ENCODE peak calls at places on chromosomes 4 and X, in eight cellular contexts. N, V, S, M, B, Q, F and Z are unnamed samples.

GRCh38 chr4:150773729-150774449 is 191.9 kb downstream of the MAB21L2 start:
- DNase-seq in N (no peak), V (no peak), S (no peak), M (no peak), B (no peak), Q (no peak), F (no peak), Z (no peak)

GRCh38 chr4:168503652-168504362 is 7.0 kb downstream of the PALLD start:
- DNase-seq in N (no peak), V (no peak), S (peak; percentile 52), M (no peak), B (no peak), Q (no peak), F (no peak), Z (no peak)

GRCh38 chr4:182338731-182339130 is 95.5 kb downstream of the TENM3 start:
- DNase-seq in N (no peak), V (peak; percentile 14), S (no peak), M (no peak), B (no peak), Q (no peak), F (no peak), Z (no peak)

GRCh38 chr4:86592553-86593249 is 1.4 kb upstream of the PTPN13 start:
- DNase-seq in N (no peak), V (peak; percentile 18), S (no peak), M (no peak), B (no peak), Q (peak; percentile 16), F (no peak), Z (no peak)

GRCh38 chrX:16826207-16826606 is 39.9 kb downstream of the TXLNG start:
- DNase-seq in N (no peak), V (peak; percentile 63), S (peak; percentile 63), M (no peak), B (peak; percentile 62), Q (peak; percentile 72), F (no peak), Z (no peak)

GRCh38 chrX:10501606-10502005 is 118.8 kb downstream of the MID1 start:
- DNase-seq in N (no peak), V (no peak), S (no peak), M (no peak), B (no peak), Q (no peak), F (no peak), Z (no peak)

GRCh38 chr4:17152941-17153340 is 254.5 kb upstream of the LDB2 start:
- DNase-seq in N (no peak), V (no peak), S (no peak), M (no peak), B (no peak), Q (no peak), F (no peak), Z (no peak)

GRCh38 chr4:166662266-166662843 is 571.9 kb downstream of the SPOCK3 start:
- DNase-seq in N (no peak), V (no peak), S (no peak), M (no peak), B (no peak), Q (no peak), F (no peak), Z (no peak)

GRCh38 chr4:108772402-108772801 is 9.5 kb upstream of the ETNPPL start:
- DNase-seq in N (no peak), V (no peak), S (no peak), M (no peak), B (no peak), Q (no peak), F (peak; percentile 47), Z (no peak)

GRCh38 chr4:153560918-153561317 is 94.8 kb downstream of the TMEM131L start:
- DNase-seq in N (no peak), V (no peak), S (no peak), M (no peak), B (no peak), Q (no peak), F (no peak), Z (no peak)

GRCh38 chr4:124278477-124278876 is 434.1 kb downstream of the ANKRD50 start:
- DNase-seq in N (no peak), V (peak; percentile 19), S (peak; percentile 84), M (no peak), B (peak; percentile 1), Q (no peak), F (no peak), Z (no peak)

GRCh38 chr4:153522800-153523089 is 56.6 kb downstream of the TMEM131L start:
- DNase-seq in N (no peak), V (no peak), S (no peak), M (no peak), B (no peak), Q (no peak), F (no peak), Z (no peak)

GRCh38 chr4:110503588-110504435 is 27.9 kb downstream of the ENPEP start:
- DNase-seq in N (no peak), V (peak; percentile 59), S (peak; percentile 44), M (no peak), B (peak; percentile 34), Q (no peak), F (peak; percentile 18), Z (no peak)

GRCh38 chrX:37986893-37987292 is 19.5 kb upstream of the SYTL5 start:
- DNase-seq in N (no peak), V (peak; percentile 14), S (peak; percentile 55), M (no peak), B (peak; percentile 4), Q (no peak), F (no peak), Z (no peak)

DNA sequence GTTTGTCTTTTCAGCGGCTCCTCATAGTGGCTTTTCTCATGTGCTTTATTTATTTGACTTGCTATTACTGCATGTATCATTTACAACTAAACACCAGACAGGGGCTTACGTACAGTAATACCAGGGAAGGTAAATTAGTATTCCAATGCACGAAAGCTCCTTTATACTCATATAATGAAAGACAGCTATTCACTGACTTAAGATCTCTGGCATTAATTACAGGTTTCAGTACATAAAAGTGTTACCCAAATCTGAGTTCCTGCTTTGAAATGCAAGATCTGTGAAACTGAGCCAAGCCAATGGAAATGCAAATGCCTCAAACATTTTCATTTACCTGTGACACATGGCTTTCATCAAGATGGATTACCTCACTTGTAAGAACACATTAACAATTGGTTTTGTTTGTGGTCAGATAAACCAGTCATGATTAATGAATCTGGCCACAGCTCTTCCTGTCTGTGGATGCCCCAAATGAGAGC is 107.2 kb downstream of the ANAPC4 start:
- DNase-seq in N (no peak), V (no peak), S (no peak), M (no peak), B (no peak), Q (no peak), F (no peak), Z (no peak)
- H3K4me3 ChIP-seq in N (no peak overlapping the region), V (no peak overlapping the region), S (no peak overlapping the region), M (no peak overlapping the region), B (no peak overlapping the region), Q (no peak overlapping the region), F (no peak overlapping the region), Z (no peak overlapping the region)

DNA sequence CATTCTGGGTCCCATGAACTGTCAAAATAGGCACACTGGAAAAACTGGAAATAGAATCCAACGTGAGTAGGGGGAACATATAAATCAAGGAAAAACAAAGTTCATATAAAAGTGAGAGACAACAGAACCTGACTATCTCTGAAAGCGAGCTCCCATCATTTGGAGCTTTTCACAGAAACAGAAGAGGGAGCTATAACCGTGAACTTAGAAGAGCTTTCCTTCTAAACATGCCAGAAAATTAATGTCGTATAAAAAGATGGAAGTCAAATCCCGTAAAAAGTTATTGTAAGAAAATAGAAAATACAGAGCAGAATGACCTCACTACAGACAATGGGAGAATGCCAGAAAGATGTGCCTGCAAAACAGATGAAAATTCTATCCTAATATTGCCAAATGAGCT is 23.9 kb upstream of the HSD17B10 start:
- DNase-seq in N (no peak), V (no peak), S (no peak), M (no peak), B (peak; percentile 31), Q (peak; percentile 29), F (no peak), Z (no peak)
- TF ChIP-seq CTCF in N (no peak), V (no peak), S (peak; percentile 19), M (no peak), B (peak; percentile 28), Q (peak; percentile 43), F (no peak), Z (peak; percentile 26)

GRCh38 chr4:73193659-73194058 is 64.9 kb downstream of the ANKRD17 start:
- DNase-seq in N (no peak), V (no peak), S (no peak), M (no peak), B (no peak), Q (no peak), F (no peak), Z (no peak)
- H3K4me3 ChIP-seq in N (no peak overlapping the region), V (no peak overlapping the region), S (no peak overlapping the region), M (no peak overlapping the region), B (no peak overlapping the region), Q (no peak overlapping the region), F (no peak overlapping the region), Z (no peak overlapping the region)

GRCh38 chrX:29890646-29891200 is 324.6 kb upstream of the MAGEB2 start:
- DNase-seq in N (no peak), V (peak; percentile 2), S (no peak), M (no peak), B (no peak), Q (no peak), F (no peak), Z (no peak)

GRCh38 chrX:29890004-29890403 is 325.4 kb upstream of the MAGEB2 start:
- DNase-seq in N (no peak), V (peak; percentile 9), S (peak; percentile 2), M (no peak), B (peak; percentile 6), Q (no peak), F (no peak), Z (no peak)
- TF ChIP-seq CTCF in N (no peak), V (no peak), S (no peak), M (no peak), B (no peak), Q (no peak), F (no peak), Z (no peak)

DNA sequence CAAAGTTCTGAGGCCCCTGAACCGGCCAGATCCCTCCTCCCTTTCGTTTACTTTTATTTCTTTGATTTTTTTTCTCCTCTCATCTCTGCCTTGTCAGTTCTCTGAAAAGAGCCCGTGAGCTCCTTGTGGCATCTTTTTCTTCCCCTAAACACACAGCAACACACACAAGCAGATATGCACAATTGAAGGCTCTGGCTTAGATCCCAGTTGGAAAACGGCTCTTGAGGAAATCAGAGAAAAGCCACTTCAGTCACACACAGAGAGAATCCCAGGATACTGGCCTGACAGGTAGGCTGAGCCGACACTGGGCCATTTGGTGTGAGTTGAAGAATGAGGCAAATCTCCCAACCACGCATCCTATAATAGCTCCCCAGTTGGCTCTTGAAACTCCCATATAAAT is 12.9 kb downstream of the DIPK2B start:
- DNase-seq in N (no peak), V (no peak), S (no peak), M (no peak), B (peak; percentile 1), Q (no peak), F (no peak), Z (peak; percentile 43)
- H3K4me3 ChIP-seq in N (peak overlapping the region; percentile 23), V (peak overlapping the region; percentile 39), S (peak overlapping the region; percentile 35), M (peak overlapping the region; percentile 33), B (peak overlapping the region; percentile 85), Q (no peak overlapping the region), F (peak overlapping the region; percentile 59), Z (no peak overlapping the region)

GRCh38 chr4:74768857-74769525 is 25.3 kb downstream of the BTC start:
- DNase-seq in N (no peak), V (peak; percentile 63), S (peak; percentile 64), M (no peak), B (peak; percentile 73), Q (peak; percentile 52), F (no peak), Z (peak; percentile 80)
- TF ChIP-seq CTCF in N (no peak), V (no peak), S (no peak), M (no peak), B (no peak), Q (no peak), F (no peak), Z (peak; percentile 44)

GRCh38 chr4:76210502-76210901 is 3.1 kb downstream of the SCARB2 start:
- DNase-seq in N (no peak), V (no peak), S (no peak), M (no peak), B (no peak), Q (no peak), F (no peak), Z (no peak)
- H3K4me3 ChIP-seq in N (no peak overlapping the region), V (no peak overlapping the region), S (no peak overlapping the region), M (peak overlapping the region; percentile 76), B (peak overlapping the region; percentile 93), Q (no peak overlapping the region), F (peak overlapping the region; percentile 91), Z (no peak overlapping the region)